ENCODE peak calls at places on chromosome 1, in seven cellular contexts. One of them, this sample, is unnamed.

GRCh38 chr1:106047210-106047609 is 1009.3 kb upstream of the PRMT6 start:
- DNase-seq in PC-9: no peak
- DNase-seq in HEK293T: no peak
- DNase-seq in colonic mucosa: no peak
- DNase-seq in glutamatergic neuron: no peak
- DNase-seq in left cardiac atrium: no peak
- DNase-seq in GM13977: no peak
- DNase-seq in this sample: no peak

GRCh38 chr1:43282220-43283195 is 2.9 kb downstream of the C1orf210 start:
- DNase-seq in HEK293T: no peak
- DNase-seq in colonic mucosa: no peak
- DNase-seq in GM13977: no peak
- DNase-seq in PC-9: no peak
- DNase-seq in glutamatergic neuron: no peak
- DNase-seq in left cardiac atrium: no peak
- DNase-seq in this sample: no peak

GRCh38 chr1:27318596-27318995 is 3.4 kb upstream of the TMEM222 start:
- DNase-seq in left cardiac atrium: no peak
- DNase-seq in glutamatergic neuron: no peak
- DNase-seq in colonic mucosa: no peak
- DNase-seq in HEK293T: no peak
- DNase-seq in GM13977: no peak
- DNase-seq in PC-9: no peak
- DNase-seq in this sample: no peak

GRCh38 chr1:112852276-112852675 is 103.7 kb downstream of the SLC16A1 start:
- DNase-seq in GM13977: no peak
- DNase-seq in glutamatergic neuron: no peak
- DNase-seq in PC-9: peak
- DNase-seq in left cardiac atrium: no peak
- DNase-seq in colonic mucosa: no peak
- DNase-seq in HEK293T: no peak
- DNase-seq in this sample: no peak

GRCh38 chr1:97094257-97094972 is 372.8 kb downstream of the PTBP2 start:
- DNase-seq in glutamatergic neuron: no peak
- DNase-seq in HEK293T: no peak
- DNase-seq in PC-9: peak
- DNase-seq in left cardiac atrium: no peak
- DNase-seq in colonic mucosa: no peak
- DNase-seq in GM13977: no peak
- DNase-seq in this sample: no peak

GRCh38 chr1:37399830-37400790 is 74.3 kb upstream of the ZC3H12A start:
- DNase-seq in glutamatergic neuron: no peak
- DNase-seq in colonic mucosa: no peak
- DNase-seq in left cardiac atrium: no peak
- DNase-seq in PC-9: no peak
- DNase-seq in HEK293T: no peak
- DNase-seq in GM13977: no peak
- DNase-seq in this sample: no peak

GRCh38 chr1:187696092-187696491 is 867.3 kb downstream of the PLA2G4A start:
- DNase-seq in GM13977: no peak
- DNase-seq in glutamatergic neuron: no peak
- DNase-seq in left cardiac atrium: no peak
- DNase-seq in HEK293T: no peak
- DNase-seq in PC-9: no peak
- DNase-seq in colonic mucosa: no peak
- DNase-seq in this sample: no peak

GRCh38 chr1:63721531-63722189 is 52.2 kb upstream of the ROR1 start:
- DNase-seq in left cardiac atrium: no peak
- DNase-seq in glutamatergic neuron: no peak
- DNase-seq in PC-9: peak
- DNase-seq in GM13977: no peak
- DNase-seq in HEK293T: no peak
- DNase-seq in colonic mucosa: no peak
- DNase-seq in this sample: no peak

GRCh38 chr1:53390261-53390660 is 62.4 kb upstream of the LRP8 start:
- DNase-seq in HEK293T: no peak
- DNase-seq in left cardiac atrium: no peak
- DNase-seq in PC-9: peak
- DNase-seq in colonic mucosa: peak
- DNase-seq in glutamatergic neuron: no peak
- DNase-seq in GM13977: no peak
- DNase-seq in this sample: no peak

GRCh38 chr1:154521695-154522094 is 19.5 kb upstream of the SHE start:
- DNase-seq in HEK293T: no peak
- DNase-seq in GM13977: no peak
- DNase-seq in colonic mucosa: no peak
- DNase-seq in left cardiac atrium: no peak
- DNase-seq in glutamatergic neuron: no peak
- DNase-seq in PC-9: no peak
- DNase-seq in this sample: no peak